ENCODE peak calls at places on chromosome 16, in four cellular contexts. W is heart left ventricle, G is prostate gland, F is fibroblast of mammary gland. D is an unnamed sample.

GRCh38 chr16:25264599-25264998 is 7.0 kb upstream of the ZKSCAN2 start:
- DNase-seq in G (no peak), W (no peak), F (no peak), D (no peak)

GRCh38 chr16:67441289-67441753 is 10.4 kb downstream of the HSD11B2 start:
- DNase-seq in G (peak; percentile 92), F (no peak), W (no peak), D (no peak)

GRCh38 chr16:57628782-57629181 is 352 bp downstream of the ADGRG1 start:
- DNase-seq in W (no peak), G (no peak), F (no peak), D (no peak)

GRCh38 chr16:3461120-3461519 is 17.6 kb downstream of the NAA60 start:
- DNase-seq in G (no peak), W (no peak), F (no peak), D (no peak)

GRCh38 chr16:29696881-29697331 is 17.9 kb downstream of the QPRT start:
- DNase-seq in F (no peak), W (no peak), G (no peak), D (no peak)

GRCh38 chr16:58317608-58318152 is 22.9 kb upstream of the PRSS54 start:
- DNase-seq in G (no peak), F (no peak), W (no peak), D (no peak)

GRCh38 chr16:76583995-76584394 is 306.8 kb downstream of the CNTNAP4 start:
- DNase-seq in W (no peak), F (peak; percentile 1), G (no peak), D (no peak)

GRCh38 chr16:503150-504071 is 24.1 kb upstream of the CAPN15 start:
- DNase-seq in F (no peak), G (no peak), W (no peak), D (no peak)

GRCh38 chr16:8588703-8589292 is 1.5 kb downstream of the TMEM114 start:
- DNase-seq in G (no peak), F (no peak), W (no peak), D (no peak)

GRCh38 chr16:9053006-9053601 is 38.3 kb upstream of the HAPSTR1 start:
- DNase-seq in G (no peak), F (peak; percentile 55), W (peak; percentile 65), D (no peak)

GRCh38 chr16:72876221-72876620 is 171.7 kb downstream of the ZFHX3 start:
- DNase-seq in F (peak; percentile 85), G (no peak), W (peak; percentile 83), D (no peak)

GRCh38 chr16:80990577-80990976 is 16.1 kb downstream of the CMC2 start:
- DNase-seq in G (no peak), F (no peak), W (no peak), D (no peak)

GRCh38 chr16:53666816-53667415 is 36.7 kb downstream of the RPGRIP1L start:
- DNase-seq in G (no peak), F (no peak), W (no peak), D (no peak)

GRCh38 chr16:977096-977701 is 4.4 kb upstream of the SOX8 start:
- DNase-seq in W (no peak), F (no peak), G (peak; percentile 36), D (no peak)

GRCh38 chr16:26442333-26442732 is 624.4 kb upstream of the C16orf82 start:
- DNase-seq in F (no peak), W (no peak), G (no peak), D (no peak)

GRCh38 chr16:4123617-4124300 is 7.5 kb upstream of the ADCY9 start:
- DNase-seq in F (peak; percentile 57), G (no peak), W (peak; percentile 0), D (no peak)

GRCh38 chr16:535446-536405 is 8.2 kb downstream of the CAPN15 start:
- DNase-seq in F (peak; percentile 77), W (no peak), G (no peak), D (no peak)

GRCh38 chr16:2147981-2148671 is at the start of gene RAB26:
- DNase-seq in F (peak; percentile 31), G (peak; percentile 84), W (peak; percentile 87), D (peak; percentile 75)

GRCh38 chr16:30948087-30948955 is 547 bp upstream of the ORAI3 start:
- DNase-seq in G (peak; percentile 90), W (peak; percentile 79), F (peak; percentile 97), D (no peak)

GRCh38 chr16:81748476-81749198 is 30.5 kb upstream of the PLCG2 start:
- DNase-seq in G (no peak), F (no peak), W (no peak), D (no peak)

GRCh38 chr16:31869511-31870201 is 4.0 kb upstream of the ZNF267 start:
- DNase-seq in F (peak; percentile 91), G (no peak), W (no peak), D (no peak)

GRCh38 chr16:74769791-74770190 is 4.8 kb downstream of the FA2H start:
- DNase-seq in W (no peak), G (no peak), F (no peak), D (no peak)

GRCh38 chr16:81581107-81581506 is 136.5 kb downstream of the CMIP start:
- DNase-seq in W (no peak), G (peak; percentile 93), F (no peak), D (no peak)

GRCh38 chr16:48538746-48539484 is 71.1 kb downstream of the N4BP1 start:
- DNase-seq in G (no peak), W (no peak), F (no peak), D (no peak)

GRCh38 chr16:49405123-49405522 is 31.5 kb downstream of the C16orf78 start:
- DNase-seq in W (no peak), G (no peak), F (no peak), D (no peak)

GRCh38 chr16:20049831-20050230 is 23.9 kb downstream of the GPR139 start:
- DNase-seq in F (no peak), G (peak; percentile 58), W (no peak), D (no peak)

GRCh38 chr16:13342675-13343074 is 441.3 kb downstream of the SHISA9 start:
- DNase-seq in G (no peak), F (no peak), W (no peak), D (no peak)

GRCh38 chr16:25140459-25140858 is 28.9 kb downstream of the LCMT1 start:
- DNase-seq in G (no peak), F (no peak), W (no peak), D (no peak)

GRCh38 chr16:31487720-31488629 is 5.1 kb downstream of the SLC5A2 start:
- DNase-seq in W (peak; percentile 72), F (no peak), G (peak; percentile 39), D (peak; percentile 95)

GRCh38 chr16:47574091-47575054 is 113.2 kb downstream of the PHKB start:
- DNase-seq in W (no peak), G (no peak), F (peak; percentile 88), D (no peak)

GRCh38 chr16:85396879-85397871 is 215.9 kb upstream of the GSE1 start:
- DNase-seq in W (peak; percentile 60), F (no peak), G (no peak), D (no peak)
- TF ChIP-seq CTCF in W (no peak), F (no peak), G (no peak), D (no peak)

DNA sequence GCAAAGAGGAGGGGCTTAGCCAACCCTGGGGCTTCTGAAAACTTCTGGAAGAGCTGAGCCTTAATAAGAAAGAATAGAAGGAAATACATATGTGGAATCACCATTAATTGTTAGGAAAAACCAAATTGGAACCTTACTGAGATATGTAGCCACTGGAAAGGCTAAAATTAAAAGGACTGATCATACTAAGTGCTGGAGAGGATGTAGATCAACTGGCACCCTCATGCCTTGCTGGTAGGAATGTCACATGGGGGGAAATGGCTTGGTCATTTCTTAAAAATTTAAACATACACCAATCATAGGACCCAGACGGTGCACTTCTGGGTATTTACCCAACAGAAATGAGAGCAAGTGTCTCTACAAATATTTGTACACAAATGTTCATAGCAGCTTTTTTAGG is 11.1 kb downstream of the BMERB1 start:
- DNase-seq in W (no peak), G (no peak), F (no peak), D (no peak)
- TF ChIP-seq CTCF in W (no peak), G (no peak), F (no peak), D (no peak)

GRCh38 chr16:10896723-10897122 is 19.7 kb downstream of the CIITA start:
- DNase-seq in W (no peak), F (no peak), G (no peak), D (no peak)

GRCh38 chr16:10896165-10896564 is 19.2 kb downstream of the CIITA start:
- DNase-seq in G (no peak), W (no peak), F (no peak), D (no peak)

GRCh38 chr16:10889880-10890279 is 12.9 kb downstream of the CIITA start:
- DNase-seq in F (no peak), G (no peak), W (no peak), D (no peak)

GRCh38 chr16:10895053-10895946 is 18.3 kb downstream of the CIITA start:
- DNase-seq in W (no peak), G (no peak), F (peak; percentile 30), D (no peak)

DNA sequence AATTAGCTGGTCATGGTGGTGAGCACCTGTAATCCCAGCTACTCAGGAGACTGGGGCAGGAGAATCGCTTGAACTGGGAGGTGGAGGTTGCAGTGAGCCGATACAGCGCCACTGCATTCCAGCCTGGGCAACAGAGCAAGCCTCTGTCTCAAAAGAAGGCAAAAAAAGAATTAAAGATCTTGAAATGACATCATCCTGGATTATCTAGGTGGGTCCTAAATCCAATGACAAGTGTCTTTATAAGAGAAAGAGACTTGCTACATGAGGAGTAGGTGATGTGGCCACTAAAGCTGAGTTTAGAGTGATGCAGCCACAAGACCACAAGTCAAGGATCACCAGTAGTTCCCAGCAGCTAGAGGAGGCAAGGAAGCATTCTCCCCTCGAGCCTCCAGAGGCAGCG is 15.8 kb downstream of the CIITA start:
- DNase-seq in G (no peak), W (no peak), F (no peak), D (no peak)
- TF ChIP-seq CTCF in G (no peak), W (no peak), F (no peak), D (no peak)

GRCh38 chr16:85473326-85473725 is 139.8 kb upstream of the GSE1 start:
- DNase-seq in W (no peak), F (no peak), G (no peak), D (no peak)

GRCh38 chr16:85470873-85471272 is 142.2 kb upstream of the GSE1 start:
- DNase-seq in F (no peak), G (no peak), W (no peak), D (no peak)

GRCh38 chr16:85472514-85472913 is 140.6 kb upstream of the GSE1 start:
- DNase-seq in F (no peak), G (no peak), W (no peak), D (no peak)

GRCh38 chr16:85469929-85470590 is 143.1 kb upstream of the GSE1 start:
- DNase-seq in W (no peak), G (no peak), F (no peak), D (no peak)

GRCh38 chr16:85471469-85472431 is 141.4 kb upstream of the GSE1 start:
- DNase-seq in W (no peak), G (peak; percentile 83), F (no peak), D (no peak)
- TF ChIP-seq CTCF in W (no peak), G (peak; percentile 31), F (no peak), D (no peak)

GRCh38 chr16:35195173-35195863 is 1735.9 kb downstream of the TP53TG3F start:
- DNase-seq in F (no peak), W (no peak), G (no peak), D (no peak)
- TF ChIP-seq CTCF in F (no peak), W (no peak), G (no peak), D (no peak)

D was measured in D721Med.